ENCODE peak calls at places on chromosomes 6 and 20, in nine cellular contexts. M is OCI-M1, V is Daoy, L is astrocyte, I is astrocyte of the spinal cord, C is RCC 7860, T is ovary, G is SJSA1, D is COR-L47. Z is an unnamed sample.

GRCh38 chr6:135236319-135236718 is 55.2 kb downstream of the MYB start:
- DNase-seq in M (no peak), V (no peak), L (no peak), I (no peak), C (no peak), T (no peak), G (no peak), D (no peak), Z (no peak)

GRCh38 chr20:19056909-19057308 is 155.5 kb upstream of the SLC24A3 start:
- DNase-seq in M (peak; percentile 11), V (no peak), L (no peak), I (no peak), C (no peak), T (no peak), G (no peak), D (no peak), Z (no peak)

GRCh38 chr6:30259140-30260035 is 46.2 kb upstream of the TRIM26 start:
- DNase-seq in M (peak; percentile 23), V (peak; percentile 88), L (peak; percentile 68), I (peak; percentile 73), C (peak; percentile 38), T (peak; percentile 70), G (peak; percentile 73), D (peak; percentile 41), Z (peak; percentile 83)

GRCh38 chr20:50460608-50461268 is 49.4 kb upstream of the PTPN1 start:
- DNase-seq in M (peak; percentile 85), V (peak; percentile 80), L (peak; percentile 29), I (peak; percentile 82), C (peak; percentile 71), T (peak; percentile 94), G (peak; percentile 83), D (peak; percentile 47), Z (peak; percentile 77)

GRCh38 chr6:167573461-167574215 is 248.8 kb downstream of the TTLL2 start:
- DNase-seq in M (no peak), V (no peak), L (peak; percentile 23), I (peak; percentile 46), C (no peak), T (peak; percentile 69), G (peak; percentile 65), D (no peak), Z (no peak)

GRCh38 chr6:53794720-53795253 is at the start of gene LRRC1:
- DNase-seq in M (peak; percentile 89), V (peak; percentile 97), L (peak; percentile 85), I (peak; percentile 94), C (peak; percentile 58), T (peak; percentile 95), G (peak; percentile 87), D (peak; percentile 84), Z (peak; percentile 91)

GRCh38 chr6:119962505-119962904 is 612.9 kb upstream of the MAN1A1 start:
- DNase-seq in M (no peak), V (no peak), L (no peak), I (no peak), C (no peak), T (no peak), G (no peak), D (no peak), Z (no peak)

GRCh38 chr20:32623667-32624157 is 38.6 kb upstream of the NOL4L start:
- DNase-seq in M (no peak), V (no peak), L (no peak), I (no peak), C (no peak), T (no peak), G (no peak), D (peak; percentile 41), Z (no peak)

GRCh38 chr6:29553268-29554057 is 6.1 kb downstream of the UBD start:
- DNase-seq in M (no peak), V (peak; percentile 76), L (peak; percentile 9), I (peak; percentile 13), C (no peak), T (peak; percentile 48), G (no peak), D (no peak), Z (peak; percentile 39)

GRCh38 chr6:24631671-24632070 is 14.3 kb downstream of the KIAA0319 start:
- DNase-seq in M (no peak), V (no peak), L (no peak), I (no peak), C (no peak), T (no peak), G (no peak), D (no peak), Z (no peak)

GRCh38 chr6:166697113-166697512 is 70.1 kb upstream of the RPS6KA2 start:
- DNase-seq in M (no peak), V (no peak), L (no peak), I (no peak), C (no peak), T (no peak), G (no peak), D (no peak), Z (no peak)

GRCh38 chr6:150363733-150364132 is 5.1 kb upstream of the IYD start:
- DNase-seq in M (peak; percentile 33), V (peak; percentile 57), L (no peak), I (no peak), C (no peak), T (no peak), G (no peak), D (no peak), Z (no peak)

GRCh38 chr20:20530428-20531151 is 162.7 kb downstream of the INSM1 start:
- DNase-seq in M (no peak), V (no peak), L (no peak), I (no peak), C (no peak), T (no peak), G (no peak), D (no peak), Z (no peak)

GRCh38 chr6:142322504-142323198 is 20.8 kb downstream of the ADGRG6 start:
- DNase-seq in M (no peak), V (no peak), L (no peak), I (no peak), C (no peak), T (no peak), G (no peak), D (no peak), Z (no peak)

GRCh38 chr6:111041917-111042316 is 45.4 kb upstream of the SLC16A10 start:
- DNase-seq in M (no peak), V (no peak), L (no peak), I (no peak), C (no peak), T (no peak), G (no peak), D (no peak), Z (no peak)

GRCh38 chr6:149130093-149130872 is 187.2 kb upstream of the TAB2 start:
- DNase-seq in M (no peak), V (no peak), L (no peak), I (peak; percentile 22), C (peak; percentile 5), T (no peak), G (no peak), D (no peak), Z (no peak)

GRCh38 chr20:18987781-18988360 is 174.3 kb downstream of the SCP2D1 start:
- DNase-seq in M (no peak), V (no peak), L (no peak), I (no peak), C (no peak), T (no peak), G (no peak), D (no peak), Z (no peak)

GRCh38 chr6:158474961-158475343 is 84.9 kb upstream of the TMEM181 start:
- DNase-seq in M (no peak), V (peak; percentile 37), L (peak; percentile 32), I (peak; percentile 29), C (peak; percentile 36), T (no peak), G (peak; percentile 58), D (peak; percentile 18), Z (no peak)

GRCh38 chr6:167547751-167548150 is 222.9 kb downstream of the TTLL2 start:
- DNase-seq in M (no peak), V (no peak), L (peak; percentile 35), I (no peak), C (no peak), T (peak; percentile 55), G (peak; percentile 54), D (no peak), Z (no peak)

GRCh38 chr6:139568956-139569538 is 194.6 kb upstream of the CITED2 start:
- DNase-seq in M (no peak), V (peak; percentile 68), L (peak; percentile 91), I (peak; percentile 89), C (peak; percentile 79), T (no peak), G (no peak), D (no peak), Z (no peak)

GRCh38 chr6:163231356-163232014 is 183.0 kb upstream of the QKI start:
- DNase-seq in M (no peak), V (no peak), L (no peak), I (no peak), C (no peak), T (no peak), G (no peak), D (no peak), Z (no peak)

GRCh38 chr6:48027704-48028435 is 83.1 kb downstream of the PTCHD4 start:
- DNase-seq in M (no peak), V (peak; percentile 6), L (no peak), I (no peak), C (no peak), T (no peak), G (no peak), D (no peak), Z (peak; percentile 34)

GRCh38 chr6:52937908-52938307 is 28.4 kb upstream of the GSTA3 start:
- DNase-seq in M (no peak), V (peak; percentile 24), L (peak; percentile 16), I (peak; percentile 8), C (peak; percentile 87), T (no peak), G (no peak), D (no peak), Z (no peak)

GRCh38 chr6:147693185-147693584 is 184.7 kb downstream of the SAMD5 start:
- DNase-seq in M (no peak), V (no peak), L (no peak), I (no peak), C (no peak), T (no peak), G (no peak), D (no peak), Z (no peak)

GRCh38 chr6:157779705-157780604 is 43.1 kb upstream of the SNX9 start:
- DNase-seq in M (no peak), V (peak; percentile 35), L (peak; percentile 32), I (no peak), C (no peak), T (no peak), G (peak; percentile 81), D (no peak), Z (no peak)

GRCh38 chr6:112409311-112409710 is 62.2 kb downstream of the RFPL4B start:
- DNase-seq in M (no peak), V (no peak), L (no peak), I (no peak), C (no peak), T (no peak), G (no peak), D (no peak), Z (no peak)

GRCh38 chr20:62790075-62790474 is 6.2 kb upstream of the MRGBP start:
- DNase-seq in M (no peak), V (no peak), L (no peak), I (no peak), C (no peak), T (no peak), G (no peak), D (no peak), Z (no peak)

GRCh38 chr6:144346719-144347446 is 61.7 kb downstream of the UTRN start:
- DNase-seq in M (no peak), V (peak; percentile 89), L (peak; percentile 82), I (peak; percentile 72), C (peak; percentile 51), T (no peak), G (peak; percentile 64), D (no peak), Z (peak; percentile 54)